ENCODE peak calls at places on chromosomes 13 and 19, in seven cellular contexts. One of them, this sample, is unnamed.

GRCh38 chr13:24225930-24226329 is 65.4 kb downstream of the SPATA13 start:
- DNase-seq in tibial artery: no peak
- DNase-seq in heart right ventricle: no peak
- DNase-seq in mammary epithelial cell: no peak
- DNase-seq in H7: no peak
- DNase-seq in body of pancreas: no peak
- DNase-seq in ovary: no peak
- DNase-seq in this sample: no peak

GRCh38 chr13:91962946-91963345 is 564.5 kb downstream of the GPC5 start:
- DNase-seq in H7: no peak
- DNase-seq in mammary epithelial cell: no peak
- DNase-seq in ovary: no peak
- DNase-seq in tibial artery: no peak
- DNase-seq in body of pancreas: no peak
- DNase-seq in heart right ventricle: no peak
- DNase-seq in this sample: no peak

GRCh38 chr19:9857920-9858746 is 23.0 kb downstream of the PIN1 start:
- DNase-seq in ovary: no peak
- DNase-seq in body of pancreas: no peak
- DNase-seq in tibial artery: no peak
- DNase-seq in heart right ventricle: no peak
- DNase-seq in mammary epithelial cell: peak; percentile 13
- DNase-seq in H7: peak; percentile 45
- DNase-seq in this sample: no peak

GRCh38 chr19:36771275-36772231 is 1.1 kb downstream of the ZNF850 start:
- DNase-seq in body of pancreas: peak; percentile 66
- DNase-seq in H7: peak; percentile 26
- DNase-seq in heart right ventricle: peak; percentile 48
- DNase-seq in mammary epithelial cell: peak; percentile 67
- DNase-seq in ovary: peak; percentile 90
- DNase-seq in tibial artery: peak; percentile 60
- DNase-seq in this sample: peak; percentile 89

GRCh38 chr19:1360818-1361461 is 22.8 kb upstream of the NDUFS7 start:
- DNase-seq in heart right ventricle: peak; percentile 80
- DNase-seq in tibial artery: peak; percentile 52
- DNase-seq in body of pancreas: peak; percentile 77
- DNase-seq in mammary epithelial cell: peak; percentile 26
- DNase-seq in ovary: peak; percentile 91
- DNase-seq in H7: peak; percentile 65
- DNase-seq in this sample: peak; percentile 86

GRCh38 chr19:17687857-17688784 is at the start of gene UNC13A:
- DNase-seq in body of pancreas: peak; percentile 63
- DNase-seq in tibial artery: no peak
- DNase-seq in heart right ventricle: peak; percentile 56
- DNase-seq in mammary epithelial cell: peak; percentile 39
- DNase-seq in H7: peak; percentile 96
- DNase-seq in ovary: peak; percentile 27
- DNase-seq in this sample: no peak

GRCh38 chr19:5292453-5292842 is 48.2 kb downstream of the PTPRS start:
- DNase-seq in body of pancreas: peak; percentile 69
- DNase-seq in tibial artery: peak; percentile 52
- DNase-seq in mammary epithelial cell: no peak
- DNase-seq in heart right ventricle: peak; percentile 69
- DNase-seq in ovary: no peak
- DNase-seq in H7: no peak
- DNase-seq in this sample: no peak

GRCh38 chr13:43933378-43933777 is 53.7 kb downstream of the LACC1 start:
- DNase-seq in heart right ventricle: no peak
- DNase-seq in tibial artery: no peak
- DNase-seq in body of pancreas: no peak
- DNase-seq in ovary: no peak
- DNase-seq in mammary epithelial cell: no peak
- DNase-seq in H7: no peak
- DNase-seq in this sample: no peak

GRCh38 chr19:18495204-18495911 is 26.5 kb downstream of the ELL start:
- DNase-seq in H7: peak; percentile 86
- DNase-seq in body of pancreas: no peak
- DNase-seq in tibial artery: no peak
- DNase-seq in mammary epithelial cell: no peak
- DNase-seq in ovary: no peak
- DNase-seq in heart right ventricle: no peak
- DNase-seq in this sample: no peak

GRCh38 chr13:111215081-111216047 is 100.3 kb downstream of the ARHGEF7 start:
- DNase-seq in mammary epithelial cell: no peak
- DNase-seq in tibial artery: no peak
- DNase-seq in H7: peak; percentile 70
- DNase-seq in heart right ventricle: no peak
- DNase-seq in body of pancreas: peak; percentile 62
- DNase-seq in ovary: no peak
- DNase-seq in this sample: peak; percentile 58

GRCh38 chr13:92103673-92104296 is 705.4 kb downstream of the GPC5 start:
- DNase-seq in ovary: no peak
- DNase-seq in mammary epithelial cell: no peak
- DNase-seq in body of pancreas: no peak
- DNase-seq in H7: no peak
- DNase-seq in tibial artery: no peak
- DNase-seq in heart right ventricle: no peak
- DNase-seq in this sample: no peak

GRCh38 chr19:9966448-9966847 is 30.1 kb upstream of the OLFM2 start:
- DNase-seq in mammary epithelial cell: no peak
- DNase-seq in tibial artery: no peak
- DNase-seq in heart right ventricle: no peak
- DNase-seq in H7: peak; percentile 95
- DNase-seq in body of pancreas: no peak
- DNase-seq in ovary: no peak
- DNase-seq in this sample: no peak

GRCh38 chr13:30143671-30144400 is 163.5 kb downstream of the KATNAL1 start:
- DNase-seq in ovary: no peak
- DNase-seq in H7: no peak
- DNase-seq in tibial artery: no peak
- DNase-seq in body of pancreas: no peak
- DNase-seq in heart right ventricle: no peak
- DNase-seq in mammary epithelial cell: peak; percentile 44
- DNase-seq in this sample: no peak

GRCh38 chr13:40149611-40150283 is 494.3 kb downstream of the COG6 start:
- DNase-seq in heart right ventricle: no peak
- DNase-seq in body of pancreas: no peak
- DNase-seq in mammary epithelial cell: peak; percentile 82
- DNase-seq in ovary: peak; percentile 65
- DNase-seq in H7: no peak
- DNase-seq in tibial artery: peak; percentile 74
- DNase-seq in this sample: peak; percentile 28

GRCh38 chr19:4456566-4456842 is 1.1 kb downstream of the UBXN6 start:
- DNase-seq in body of pancreas: no peak
- DNase-seq in mammary epithelial cell: peak; percentile 54
- DNase-seq in H7: no peak
- DNase-seq in tibial artery: no peak
- DNase-seq in ovary: no peak
- DNase-seq in heart right ventricle: no peak
- DNase-seq in this sample: peak; percentile 66

GRCh38 chr13:31909889-31910551 is 121.6 kb upstream of the FRY start:
- DNase-seq in tibial artery: no peak
- DNase-seq in heart right ventricle: no peak
- DNase-seq in body of pancreas: peak; percentile 66
- DNase-seq in H7: no peak
- DNase-seq in ovary: peak; percentile 20
- DNase-seq in mammary epithelial cell: peak; percentile 37
- DNase-seq in this sample: peak; percentile 47

GRCh38 chr13:89375839-89376238 is 1704.7 kb downstream of the SLITRK5 start:
- DNase-seq in mammary epithelial cell: peak; percentile 32
- DNase-seq in ovary: no peak
- DNase-seq in tibial artery: no peak
- DNase-seq in heart right ventricle: no peak
- DNase-seq in H7: no peak
- DNase-seq in body of pancreas: no peak
- DNase-seq in this sample: peak; percentile 28

GRCh38 chr13:72716776-72717175 is 10.7 kb downstream of the MZT1 start:
- DNase-seq in body of pancreas: no peak
- DNase-seq in H7: no peak
- DNase-seq in heart right ventricle: no peak
- DNase-seq in ovary: no peak
- DNase-seq in tibial artery: no peak
- DNase-seq in mammary epithelial cell: no peak
- DNase-seq in this sample: no peak

GRCh38 chr19:2255112-2255845 is 938 bp downstream of the JSRP1 start:
- DNase-seq in mammary epithelial cell: no peak
- DNase-seq in H7: no peak
- DNase-seq in body of pancreas: no peak
- DNase-seq in heart right ventricle: no peak
- DNase-seq in ovary: no peak
- DNase-seq in tibial artery: no peak
- DNase-seq in this sample: peak; percentile 71

GRCh38 chr13:49635599-49636433 is 7.5 kb downstream of the ARL11 start:
- DNase-seq in H7: peak; percentile 41
- DNase-seq in heart right ventricle: no peak
- DNase-seq in tibial artery: no peak
- DNase-seq in body of pancreas: peak; percentile 15
- DNase-seq in mammary epithelial cell: peak; percentile 64
- DNase-seq in ovary: peak; percentile 43
- DNase-seq in this sample: no peak

GRCh38 chr13:70668293-70668692 is 560.0 kb upstream of the KLHL1 start:
- DNase-seq in mammary epithelial cell: peak; percentile 11
- DNase-seq in tibial artery: no peak
- DNase-seq in H7: peak; percentile 14
- DNase-seq in ovary: no peak
- DNase-seq in heart right ventricle: no peak
- DNase-seq in body of pancreas: no peak
- DNase-seq in this sample: peak; percentile 4

GRCh38 chr19:32828139-32828538 is 41.4 kb downstream of the SLC7A9 start:
- DNase-seq in H7: peak; percentile 79
- DNase-seq in body of pancreas: no peak
- DNase-seq in ovary: no peak
- DNase-seq in tibial artery: no peak
- DNase-seq in heart right ventricle: no peak
- DNase-seq in mammary epithelial cell: no peak
- DNase-seq in this sample: no peak

GRCh38 chr19:14672043-14672872 is 2.4 kb downstream of the ADGRE3 start:
- DNase-seq in body of pancreas: no peak
- DNase-seq in heart right ventricle: no peak
- DNase-seq in tibial artery: no peak
- DNase-seq in mammary epithelial cell: no peak
- DNase-seq in ovary: no peak
- DNase-seq in H7: no peak
- DNase-seq in this sample: no peak

DNA sequence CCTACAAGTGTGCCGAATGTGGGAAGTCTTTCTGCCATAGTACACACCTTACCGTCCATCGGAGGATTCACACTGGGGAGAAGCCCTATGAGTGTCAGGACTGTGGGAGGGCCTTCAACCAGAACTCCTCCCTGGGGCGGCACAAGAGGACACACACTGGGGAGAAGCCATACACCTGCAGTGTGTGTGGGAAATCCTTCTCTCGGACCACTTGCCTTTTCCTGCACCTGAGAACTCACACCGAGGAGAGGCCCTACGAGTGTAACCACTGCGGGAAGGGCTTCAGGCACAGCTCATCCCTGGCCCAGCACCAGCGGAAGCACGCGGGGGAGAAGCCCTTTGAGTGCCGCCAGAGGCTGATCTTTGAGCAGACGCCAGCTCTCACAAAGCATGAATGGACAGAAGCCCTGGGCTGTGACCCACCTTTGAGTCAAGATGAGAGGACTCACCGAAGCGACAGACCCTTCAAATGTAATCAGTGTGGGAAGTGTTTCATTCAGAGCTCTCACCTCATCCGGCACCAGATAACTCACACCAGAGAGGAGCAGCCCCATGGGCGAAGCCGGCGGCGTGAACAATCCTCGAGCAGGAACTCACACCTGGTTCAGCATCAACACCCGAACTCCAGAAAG is 10.3 kb upstream of the ERVK3-1 start:
- DNase-seq in heart right ventricle: no peak
- DNase-seq in tibial artery: no peak
- DNase-seq in H7: no peak
- DNase-seq in mammary epithelial cell: no peak
- DNase-seq in ovary: no peak
- DNase-seq in body of pancreas: no peak
- DNase-seq in this sample: no peak
- H3K4me3 ChIP-seq in heart right ventricle: no peak overlapping the region
- H3K4me3 ChIP-seq in tibial artery: no peak overlapping the region
- H3K4me3 ChIP-seq in H7: no peak overlapping the region
- H3K4me3 ChIP-seq in mammary epithelial cell: no peak overlapping the region
- H3K4me3 ChIP-seq in ovary: no peak overlapping the region
- H3K4me3 ChIP-seq in body of pancreas: no peak overlapping the region
- H3K4me3 ChIP-seq in this sample: no peak overlapping the region

GRCh38 chr19:40601061-40601973 is at the start of gene LTBP4:
- DNase-seq in body of pancreas: peak; percentile 58
- DNase-seq in heart right ventricle: peak; percentile 82
- DNase-seq in H7: no peak
- DNase-seq in mammary epithelial cell: no peak
- DNase-seq in ovary: peak; percentile 82
- DNase-seq in tibial artery: peak; percentile 56
- DNase-seq in this sample: no peak
- H3K27me3 ChIP-seq in body of pancreas: no peaks in the 10 kb centered on the region
- H3K27me3 ChIP-seq in heart right ventricle: peaks cover 19% of the 10 kb centered on the region
- H3K27me3 ChIP-seq in H7: peaks cover 67% of the 10 kb centered on the region
- H3K27me3 ChIP-seq in mammary epithelial cell: no peaks in the 10 kb centered on the region
- H3K27me3 ChIP-seq in ovary: no peaks in the 10 kb centered on the region
- H3K27me3 ChIP-seq in tibial artery: no peaks in the 10 kb centered on the region
- H3K27me3 ChIP-seq in this sample: no peaks in the 10 kb centered on the region

DNA sequence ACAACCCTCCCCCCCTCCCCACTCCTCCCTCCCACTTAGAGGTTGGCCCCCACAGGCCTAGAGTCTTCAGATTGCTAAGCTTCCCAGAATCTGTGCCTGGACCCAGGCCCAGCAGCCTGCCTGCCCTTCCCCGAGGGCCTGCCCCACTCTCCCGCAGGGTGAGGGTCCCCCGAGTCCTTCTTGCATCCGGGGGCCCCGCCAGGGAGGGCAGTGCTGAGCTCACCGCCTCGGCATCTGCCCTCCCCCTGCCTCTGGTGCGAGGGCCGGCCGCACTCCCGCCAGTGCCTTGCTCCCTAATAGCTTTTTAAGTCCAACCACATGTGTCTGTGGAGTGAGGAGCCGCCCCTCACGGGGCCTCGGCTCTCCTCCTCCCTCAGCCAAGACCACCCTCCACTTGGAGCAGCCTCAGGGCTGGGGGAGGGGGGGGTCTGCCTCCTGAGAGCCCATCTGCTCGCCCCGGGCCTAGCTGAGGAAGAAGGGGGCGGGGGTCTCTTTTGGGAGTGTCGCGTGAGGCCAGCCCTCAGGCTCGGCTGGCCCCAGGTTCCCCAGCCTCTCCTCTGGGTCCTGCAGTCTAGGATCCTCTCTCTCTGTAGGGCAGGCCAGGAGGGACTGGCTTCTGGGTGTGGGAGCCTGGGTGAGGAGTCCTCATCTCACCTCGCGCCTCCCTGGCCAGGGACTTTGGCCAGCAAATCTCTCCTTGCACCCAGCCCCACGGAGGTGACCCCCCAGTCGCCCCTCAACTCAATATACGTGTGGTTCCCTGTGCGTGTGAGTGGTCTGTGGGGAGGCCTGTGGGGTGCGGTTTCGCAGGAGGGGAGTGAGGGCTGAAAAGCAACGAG is 47.2 kb downstream of the LYL1 start:
- DNase-seq in H7: peak; percentile 91
- DNase-seq in tibial artery: peak; percentile 86
- DNase-seq in heart right ventricle: peak; percentile 80
- DNase-seq in ovary: peak; percentile 94
- DNase-seq in mammary epithelial cell: peak; percentile 51
- DNase-seq in body of pancreas: peak; percentile 69
- DNase-seq in this sample: peak; percentile 95
- H3K4me3 ChIP-seq in H7: peak overlapping the region; percentile 15
- H3K4me3 ChIP-seq in tibial artery: peak overlapping the region; percentile 24
- H3K4me3 ChIP-seq in heart right ventricle: peak overlapping the region; percentile 26
- H3K4me3 ChIP-seq in ovary: peak overlapping the region; percentile 22
- H3K4me3 ChIP-seq in mammary epithelial cell: no peak overlapping the region
- H3K4me3 ChIP-seq in body of pancreas: no peak overlapping the region
- H3K4me3 ChIP-seq in this sample: peak overlapping the region; percentile 24

GRCh38 chr13:101626925-101627555 is 174.6 kb downstream of the ITGBL1 start:
- DNase-seq in ovary: no peak
- DNase-seq in mammary epithelial cell: no peak
- DNase-seq in H7: no peak
- DNase-seq in heart right ventricle: no peak
- DNase-seq in tibial artery: no peak
- DNase-seq in body of pancreas: no peak
- DNase-seq in this sample: no peak
- H3K27me3 ChIP-seq in ovary: no peaks in the 10 kb centered on the region
- H3K27me3 ChIP-seq in mammary epithelial cell: no peaks in the 10 kb centered on the region
- H3K27me3 ChIP-seq in H7: no peaks in the 10 kb centered on the region
- H3K27me3 ChIP-seq in heart right ventricle: no peaks in the 10 kb centered on the region
- H3K27me3 ChIP-seq in tibial artery: no peaks in the 10 kb centered on the region
- H3K27me3 ChIP-seq in body of pancreas: no peaks in the 10 kb centered on the region
- H3K27me3 ChIP-seq in this sample: no peaks in the 10 kb centered on the region

This sample was measured in SJCRH30.